ENCODE peak calls at places on chromosomes 12 and 14, in five cellular contexts. K, G, B, E and S are unnamed samples.
A peak's percentile ranks its signal among the peaks of the same experiment; 100 is the strongest.

GRCh38 chr14:71155743-71156142 is 248.5 kb downstream of the PCNX1 start:
- DNase-seq in K (no peak), G (no peak), B (no peak), E (no peak), S (no peak)

GRCh38 chr12:115096673-115097349 is 412.8 kb upstream of the TBX3 start:
- DNase-seq in K (peak; percentile 21), G (no peak), B (no peak), E (no peak), S (no peak)

GRCh38 chr12:106782619-106783018 is 8.1 kb downstream of the RIC8B start:
- DNase-seq in K (no peak), G (no peak), B (no peak), E (no peak), S (no peak)

GRCh38 chr12:109098671-109099070 is 1.3 kb downstream of the UNG start:
- DNase-seq in K (no peak), G (no peak), B (no peak), E (no peak), S (no peak)

GRCh38 chr14:77024171-77024627 is 4.3 kb downstream of the IRF2BPL start:
- DNase-seq in K (peak; percentile 75), G (peak; percentile 37), B (no peak), E (peak; percentile 90), S (peak; percentile 24)

GRCh38 chr14:98494582-98494981 is 777.4 kb downstream of the BCL11B start:
- DNase-seq in K (no peak), G (no peak), B (no peak), E (no peak), S (no peak)

GRCh38 chr12:94208433-94208921 is 60.1 kb downstream of the PLXNC1 start:
- DNase-seq in K (no peak), G (no peak), B (no peak), E (no peak), S (no peak)

GRCh38 chr12:87953257-87953860 is 75.8 kb downstream of the C12orf50 start:
- DNase-seq in K (no peak), G (no peak), B (peak; percentile 44), E (no peak), S (no peak)

GRCh38 chr14:105206873-105207272 is 25.8 kb upstream of the NUDT14 start:
- DNase-seq in K (no peak), G (no peak), B (no peak), E (no peak), S (no peak)

GRCh38 chr12:18296909-18297280 is 35.6 kb downstream of the PIK3C2G start:
- DNase-seq in K (no peak), G (no peak), B (no peak), E (no peak), S (no peak)